ENCODE peak calls at places on chromosomes 7 and 10, in five cellular contexts. Y is foreskin fibroblast; U is osteocyte; E is central memory CD4-positive, alpha-beta T cell; T is adipocyte. B is an unnamed sample.

GRCh38 chr10:79358811-79359210 is 11.5 kb downstream of the PPIF start:
- DNase-seq in Y (no peak), U (peak), E (no peak), T (no peak), B (no peak)

GRCh38 chr7:98248156-98248555 is 3.9 kb downstream of the TECPR1 start:
- DNase-seq in Y (no peak), U (no peak), E (no peak), T (no peak), B (no peak)

GRCh38 chr10:128922172-128922571 is 544.9 kb upstream of the MGMT start:
- DNase-seq in Y (no peak), U (no peak), E (no peak), T (no peak), B (peak)

GRCh38 chr10:51422311-51423120 is 276.9 kb downstream of the CSTF2T start:
- DNase-seq in Y (peak), U (no peak), E (no peak), T (peak), B (peak)

GRCh38 chr7:17696422-17696821 is 243.9 kb downstream of the SNX13 start:
- DNase-seq in Y (no peak), U (peak), E (no peak), T (peak), B (peak)

GRCh38 chr7:139610595-139610994 is 87.1 kb downstream of the CLEC2L start:
- DNase-seq in Y (no peak), U (no peak), E (no peak), T (no peak), B (no peak)

GRCh38 chr10:57769298-57769697 is 498.4 kb downstream of the IPMK start:
- DNase-seq in Y (no peak), U (no peak), E (no peak), T (no peak), B (no peak)

GRCh38 chr7:25777969-25778767 is 373.8 kb upstream of the NFE2L3 start:
- DNase-seq in Y (no peak), U (no peak), E (no peak), T (no peak), B (no peak)

GRCh38 chr7:13421779-13422178 is 567.7 kb downstream of the ETV1 start:
- DNase-seq in Y (no peak), U (no peak), E (no peak), T (no peak), B (no peak)

GRCh38 chr7:14690486-14690885 is 212.1 kb downstream of the DGKB start:
- DNase-seq in Y (no peak), U (no peak), E (no peak), T (no peak), B (no peak)

GRCh38 chr10:6704891-6705290 is 124.8 kb upstream of the PRKCQ start:
- DNase-seq in Y (no peak), U (no peak), E (no peak), T (no peak), B (no peak)

GRCh38 chr7:134557391-134557790 is 8.5 kb downstream of the AKR1B15 start:
- DNase-seq in Y (no peak), U (no peak), E (no peak), T (no peak), B (no peak)

GRCh38 chr7:24881622-24882021 is 98.4 kb downstream of the OSBPL3 start:
- DNase-seq in Y (no peak), U (no peak), E (no peak), T (no peak), B (no peak)

GRCh38 chr7:158261362-158262235 is 326.0 kb downstream of the PTPRN2 start:
- DNase-seq in Y (no peak), U (no peak), E (no peak), T (no peak), B (no peak)

GRCh38 chr10:43689955-43690771 is 41.5 kb upstream of the ZNF32 start:
- DNase-seq in Y (peak), U (peak), E (peak), T (peak), B (peak)

GRCh38 chr7:103972779-103973434 is 16.6 kb downstream of the RELN start:
- DNase-seq in Y (no peak), U (no peak), E (no peak), T (no peak), B (no peak)

GRCh38 chr7:107811934-107812333 is 8.9 kb upstream of the SLC26A3 start:
- DNase-seq in Y (no peak), U (no peak), E (no peak), T (no peak), B (no peak)

GRCh38 chr7:12759112-12759511 is 71.7 kb downstream of the ARL4A start:
- DNase-seq in Y (no peak), U (no peak), E (no peak), T (peak), B (no peak)

GRCh38 chr7:27113991-27114866 is 11.7 kb upstream of the HOXA2 start:
- DNase-seq in Y (no peak), U (no peak), E (no peak), T (no peak), B (peak)

GRCh38 chr10:33235271-33235884 is 99.1 kb downstream of the NRP1 start:
- DNase-seq in Y (no peak), U (no peak), E (no peak), T (no peak), B (no peak)

GRCh38 chr10:8921583-8921982 is 867.1 kb downstream of the GATA3 start:
- DNase-seq in Y (no peak), U (no peak), E (no peak), T (no peak), B (no peak)

GRCh38 chr10:60048146-60048545 is 141.8 kb upstream of the CCDC6 start:
- DNase-seq in Y (peak), U (no peak), E (no peak), T (no peak), B (no peak)

GRCh38 chr10:70362357-70362756 is 20.1 kb downstream of the LRRC20 start:
- DNase-seq in Y (no peak), U (no peak), E (no peak), T (no peak), B (no peak)

GRCh38 chr10:72321248-72322029 is 33.3 kb downstream of the DNAJB12 start:
- DNase-seq in Y (no peak), U (no peak), E (no peak), T (no peak), B (no peak)

GRCh38 chr10:132449051-132449825 is 52.2 kb downstream of the PWWP2B start:
- DNase-seq in Y (no peak), U (no peak), E (no peak), T (no peak), B (no peak)

B was measured in tibial artery.